ENCODE peak calls at places on chromosomes 2 and 18, in nine cellular contexts. One of them, this sample, is unnamed.

GRCh38 chr2:165277295-165277694 is 38.1 kb downstream of the SCN2A start:
- DNase-seq in activated effector memory CD4-positive, alpha-beta T cell treated with anti-CD3 and anti-CD28 coated beads, Interleukin-2, amount 50 U/mL, for 16 hours: no peak
- DNase-seq in NCI-H69: no peak
- DNase-seq in AG04450: no peak
- DNase-seq in Jurkat, Clone E6-1: no peak
- DNase-seq in T-helper 1 cell: no peak
- DNase-seq in stimulated activated naive CD8-positive, alpha-beta T cell treated with anti-CD3 and anti-CD28 coated beads, Interleukin-15, amount 100 ng/mL, for 72 hours: no peak
- DNase-seq in germinal center: no peak
- DNase-seq in kidney epithelial cell: no peak
- DNase-seq in this sample: no peak

GRCh38 chr2:183125659-183126341 is 1.6 kb downstream of the NUP35 start:
- DNase-seq in activated effector memory CD4-positive, alpha-beta T cell treated with anti-CD3 and anti-CD28 coated beads, Interleukin-2, amount 50 U/mL, for 16 hours: no peak
- DNase-seq in NCI-H69: peak
- DNase-seq in AG04450: no peak
- DNase-seq in Jurkat, Clone E6-1: no peak
- DNase-seq in T-helper 1 cell: no peak
- DNase-seq in stimulated activated naive CD8-positive, alpha-beta T cell treated with anti-CD3 and anti-CD28 coated beads, Interleukin-15, amount 100 ng/mL, for 72 hours: no peak
- DNase-seq in germinal center: no peak
- DNase-seq in kidney epithelial cell: no peak
- DNase-seq in this sample: no peak

GRCh38 chr2:71454221-71455010 is 1.1 kb downstream of the DYSF start:
- DNase-seq in activated effector memory CD4-positive, alpha-beta T cell treated with anti-CD3 and anti-CD28 coated beads, Interleukin-2, amount 50 U/mL, for 16 hours: no peak
- DNase-seq in NCI-H69: no peak
- DNase-seq in AG04450: no peak
- DNase-seq in Jurkat, Clone E6-1: no peak
- DNase-seq in T-helper 1 cell: no peak
- DNase-seq in stimulated activated naive CD8-positive, alpha-beta T cell treated with anti-CD3 and anti-CD28 coated beads, Interleukin-15, amount 100 ng/mL, for 72 hours: no peak
- DNase-seq in germinal center: no peak
- DNase-seq in kidney epithelial cell: no peak
- DNase-seq in this sample: no peak

GRCh38 chr18:47175283-47175894 is 775 bp downstream of the IER3IP1 start:
- DNase-seq in activated effector memory CD4-positive, alpha-beta T cell treated with anti-CD3 and anti-CD28 coated beads, Interleukin-2, amount 50 U/mL, for 16 hours: no peak
- DNase-seq in NCI-H69: peak
- DNase-seq in AG04450: no peak
- DNase-seq in Jurkat, Clone E6-1: no peak
- DNase-seq in T-helper 1 cell: no peak
- DNase-seq in stimulated activated naive CD8-positive, alpha-beta T cell treated with anti-CD3 and anti-CD28 coated beads, Interleukin-15, amount 100 ng/mL, for 72 hours: no peak
- DNase-seq in germinal center: no peak
- DNase-seq in kidney epithelial cell: no peak
- DNase-seq in this sample: no peak

GRCh38 chr2:8682719-8683667 is 1.1 kb downstream of the ID2 start:
- DNase-seq in activated effector memory CD4-positive, alpha-beta T cell treated with anti-CD3 and anti-CD28 coated beads, Interleukin-2, amount 50 U/mL, for 16 hours: peak
- DNase-seq in NCI-H69: peak
- DNase-seq in AG04450: no peak
- DNase-seq in Jurkat, Clone E6-1: no peak
- DNase-seq in T-helper 1 cell: no peak
- DNase-seq in stimulated activated naive CD8-positive, alpha-beta T cell treated with anti-CD3 and anti-CD28 coated beads, Interleukin-15, amount 100 ng/mL, for 72 hours: peak
- DNase-seq in germinal center: no peak
- DNase-seq in kidney epithelial cell: no peak
- DNase-seq in this sample: peak

GRCh38 chr2:209771474-209772292 is at the start of gene UNC80:
- DNase-seq in activated effector memory CD4-positive, alpha-beta T cell treated with anti-CD3 and anti-CD28 coated beads, Interleukin-2, amount 50 U/mL, for 16 hours: no peak
- DNase-seq in NCI-H69: peak
- DNase-seq in AG04450: peak
- DNase-seq in Jurkat, Clone E6-1: no peak
- DNase-seq in T-helper 1 cell: no peak
- DNase-seq in stimulated activated naive CD8-positive, alpha-beta T cell treated with anti-CD3 and anti-CD28 coated beads, Interleukin-15, amount 100 ng/mL, for 72 hours: peak
- DNase-seq in germinal center: peak
- DNase-seq in kidney epithelial cell: no peak
- DNase-seq in this sample: peak

GRCh38 chr18:46366977-46367376 is 262.8 kb downstream of the HAUS1 start:
- DNase-seq in activated effector memory CD4-positive, alpha-beta T cell treated with anti-CD3 and anti-CD28 coated beads, Interleukin-2, amount 50 U/mL, for 16 hours: no peak
- DNase-seq in NCI-H69: peak
- DNase-seq in AG04450: no peak
- DNase-seq in Jurkat, Clone E6-1: no peak
- DNase-seq in T-helper 1 cell: no peak
- DNase-seq in stimulated activated naive CD8-positive, alpha-beta T cell treated with anti-CD3 and anti-CD28 coated beads, Interleukin-15, amount 100 ng/mL, for 72 hours: no peak
- DNase-seq in germinal center: no peak
- DNase-seq in kidney epithelial cell: no peak
- DNase-seq in this sample: no peak

GRCh38 chr2:12127639-12128038 is 381.2 kb downstream of the LPIN1 start:
- DNase-seq in activated effector memory CD4-positive, alpha-beta T cell treated with anti-CD3 and anti-CD28 coated beads, Interleukin-2, amount 50 U/mL, for 16 hours: no peak
- DNase-seq in NCI-H69: no peak
- DNase-seq in AG04450: no peak
- DNase-seq in Jurkat, Clone E6-1: peak
- DNase-seq in T-helper 1 cell: no peak
- DNase-seq in stimulated activated naive CD8-positive, alpha-beta T cell treated with anti-CD3 and anti-CD28 coated beads, Interleukin-15, amount 100 ng/mL, for 72 hours: no peak
- DNase-seq in germinal center: peak
- DNase-seq in kidney epithelial cell: no peak
- DNase-seq in this sample: no peak

GRCh38 chr2:8319219-8319618 is 362.6 kb upstream of the ID2 start:
- DNase-seq in activated effector memory CD4-positive, alpha-beta T cell treated with anti-CD3 and anti-CD28 coated beads, Interleukin-2, amount 50 U/mL, for 16 hours: no peak
- DNase-seq in NCI-H69: no peak
- DNase-seq in AG04450: no peak
- DNase-seq in Jurkat, Clone E6-1: no peak
- DNase-seq in T-helper 1 cell: no peak
- DNase-seq in stimulated activated naive CD8-positive, alpha-beta T cell treated with anti-CD3 and anti-CD28 coated beads, Interleukin-15, amount 100 ng/mL, for 72 hours: no peak
- DNase-seq in germinal center: no peak
- DNase-seq in kidney epithelial cell: no peak
- DNase-seq in this sample: no peak

GRCh38 chr18:42536442-42536841 is 579.0 kb downstream of the RIT2 start:
- DNase-seq in activated effector memory CD4-positive, alpha-beta T cell treated with anti-CD3 and anti-CD28 coated beads, Interleukin-2, amount 50 U/mL, for 16 hours: no peak
- DNase-seq in NCI-H69: no peak
- DNase-seq in AG04450: no peak
- DNase-seq in Jurkat, Clone E6-1: no peak
- DNase-seq in T-helper 1 cell: no peak
- DNase-seq in stimulated activated naive CD8-positive, alpha-beta T cell treated with anti-CD3 and anti-CD28 coated beads, Interleukin-15, amount 100 ng/mL, for 72 hours: no peak
- DNase-seq in germinal center: no peak
- DNase-seq in kidney epithelial cell: no peak
- DNase-seq in this sample: no peak

GRCh38 chr2:218263817-218264611 is 3.2 kb downstream of the GPBAR1 start:
- DNase-seq in activated effector memory CD4-positive, alpha-beta T cell treated with anti-CD3 and anti-CD28 coated beads, Interleukin-2, amount 50 U/mL, for 16 hours: no peak
- DNase-seq in NCI-H69: no peak
- DNase-seq in AG04450: no peak
- DNase-seq in Jurkat, Clone E6-1: no peak
- DNase-seq in T-helper 1 cell: no peak
- DNase-seq in stimulated activated naive CD8-positive, alpha-beta T cell treated with anti-CD3 and anti-CD28 coated beads, Interleukin-15, amount 100 ng/mL, for 72 hours: no peak
- DNase-seq in germinal center: no peak
- DNase-seq in kidney epithelial cell: no peak
- DNase-seq in this sample: no peak

This sample was measured in NCI-H187.